ENCODE peak calls at places on chromosomes 16 and 17, in eight cellular contexts. M is T-helper 2 cell; I is NCI-H526; H is cardiac septum; L is dorsolateral prefrontal cortex; O is activated naive CD8-positive, alpha-beta T cell treated with anti-CD3 and anti-CD28 coated beads for 36 hours; G is hypothalamus; J is hippocampal formation. U is an unnamed sample.

GRCh38 chr17:45073414-45074070 is 12.4 kb downstream of the NMT1 start:
- DNase-seq in M (no peak), G (no peak), O (no peak), J (no peak), L (no peak), I (no peak), H (no peak), U (no peak)

GRCh38 chr16:15502041-15502725 is 67.8 kb downstream of the BMERB1 start:
- DNase-seq in G (no peak), I (no peak), M (no peak), O (no peak), J (no peak), L (no peak), H (no peak), U (no peak)

GRCh38 chr16:27748868-27749546 is 199.1 kb downstream of the KATNIP start:
- DNase-seq in M (peak), L (no peak), H (no peak), G (no peak), I (peak), J (peak), O (peak), U (peak)

GRCh38 chr17:43132117-43132516 is 7.0 kb upstream of the BRCA1 start:
- DNase-seq in I (no peak), G (no peak), M (no peak), L (no peak), H (no peak), J (no peak), O (no peak), U (no peak)

GRCh38 chr16:4414187-4414909 is 2.0 kb downstream of the CORO7 start:
- DNase-seq in O (peak), H (no peak), M (peak), G (no peak), I (no peak), L (no peak), J (no peak), U (peak)

GRCh38 chr17:68221786-68222185 is 26.1 kb upstream of the AMZ2 start:
- DNase-seq in M (no peak), O (no peak), I (no peak), J (no peak), H (no peak), G (no peak), L (no peak), U (no peak)

GRCh38 chr17:61251939-61252865 is 147.4 kb upstream of the TBX2 start:
- DNase-seq in G (no peak), J (peak), M (no peak), I (no peak), H (peak), O (no peak), L (peak), U (no peak)

GRCh38 chr17:17493249-17493985 is 2.8 kb downstream of the RASD1 start:
- DNase-seq in I (no peak), G (no peak), M (no peak), H (peak), O (no peak), L (peak), J (no peak), U (no peak)

GRCh38 chr17:39627717-39628516 is 1.2 kb downstream of the PPP1R1B start:
- DNase-seq in M (no peak), O (no peak), H (no peak), G (no peak), J (no peak), I (peak), L (no peak), U (no peak)

GRCh38 chr17:50209133-50209471 is 7.7 kb upstream of the COL1A1 start:
- DNase-seq in I (no peak), L (no peak), J (no peak), G (no peak), O (no peak), M (no peak), H (no peak), U (no peak)

GRCh38 chr17:57484081-57484666 is 227.9 kb downstream of the MSI2 start:
- DNase-seq in J (no peak), G (no peak), I (no peak), O (no peak), M (no peak), H (no peak), L (no peak), U (no peak)

GRCh38 chr16:71547168-71547567 is 20.9 kb downstream of the CHST4 start:
- DNase-seq in G (no peak), L (no peak), O (no peak), I (no peak), J (no peak), M (no peak), H (no peak), U (no peak)

GRCh38 chr17:63716426-63716825 is 16.5 kb upstream of the LIMD2 start:
- DNase-seq in G (no peak), H (no peak), L (no peak), I (no peak), J (no peak), O (no peak), M (no peak), U (no peak)

GRCh38 chr17:9360610-9361571 is 214.7 kb downstream of the STX8 start:
- DNase-seq in L (no peak), I (no peak), M (no peak), O (no peak), J (no peak), G (no peak), H (no peak), U (no peak)

GRCh38 chr17:73545109-73545508 is 99.1 kb downstream of the SDK2 start:
- DNase-seq in M (no peak), I (no peak), H (no peak), G (no peak), L (no peak), O (no peak), J (no peak), U (no peak)

GRCh38 chr16:70267516-70267915 is 15.8 kb upstream of the EXOSC6 start:
- DNase-seq in H (no peak), M (peak), I (peak), J (no peak), G (no peak), L (no peak), O (no peak), U (no peak)

GRCh38 chr17:48023408-48024148 is 14.0 kb downstream of the COPZ2 start:
- DNase-seq in I (peak), M (peak), L (peak), J (peak), H (peak), G (peak), O (peak), U (peak)

GRCh38 chr16:72302352-72302751 is 130.4 kb upstream of the PMFBP1 start:
- DNase-seq in I (no peak), M (no peak), H (no peak), O (no peak), G (no peak), L (no peak), J (no peak), U (no peak)

GRCh38 chr16:89007371-89008249 is 30.6 kb upstream of the CBFA2T3 start:
- DNase-seq in L (no peak), J (no peak), O (no peak), G (no peak), M (no peak), H (no peak), I (no peak), U (no peak)

GRCh38 chr16:57667526-57668258 is 414 bp upstream of the ADGRG3 start:
- DNase-seq in O (no peak), L (no peak), G (no peak), I (no peak), H (peak), J (no peak), M (no peak), U (no peak)

GRCh38 chr17:28901866-28902818 is 737 bp downstream of the DHRS13 start:
- DNase-seq in L (no peak), H (no peak), J (no peak), M (peak), O (peak), G (no peak), I (peak), U (no peak)

GRCh38 chr16:66093217-66093616 is 273.3 kb upstream of the CDH5 start:
- DNase-seq in J (no peak), H (no peak), O (no peak), M (no peak), L (no peak), G (no peak), I (no peak), U (no peak)

GRCh38 chr16:22721497-22722100 is 92.4 kb upstream of the HS3ST2 start:
- DNase-seq in O (no peak), G (no peak), L (no peak), M (no peak), J (no peak), H (no peak), I (no peak), U (no peak)

GRCh38 chr16:84489141-84489540 is 15.3 kb downstream of the MEAK7 start:
- DNase-seq in M (no peak), G (no peak), J (no peak), L (no peak), H (peak), O (no peak), I (no peak), U (peak)

GRCh38 chr16:88454315-88455057 is 1.4 kb downstream of the ZFPM1 start:
- DNase-seq in G (no peak), J (no peak), O (peak), M (peak), I (peak), L (no peak), H (no peak), U (peak)

GRCh38 chr17:77343031-77343866 is 202.5 kb downstream of the SEC14L1 start:
- DNase-seq in I (no peak), J (no peak), G (no peak), L (no peak), H (no peak), O (no peak), M (peak), U (peak)

GRCh38 chr17:19317359-19318095 is 45.0 kb downstream of the B9D1 start:
- DNase-seq in M (no peak), H (peak), G (peak), I (peak), J (peak), O (no peak), L (peak), U (no peak)

GRCh38 chr17:10463402-10463801 is 6.0 kb downstream of the MYH4 start:
- DNase-seq in O (no peak), M (no peak), H (no peak), G (no peak), L (no peak), J (no peak), I (no peak), U (no peak)

GRCh38 chr17:1324201-1324750 is 44.8 kb downstream of the TRARG1 start:
- DNase-seq in H (peak), O (no peak), J (no peak), I (no peak), L (no peak), M (peak), G (no peak), U (no peak)

GRCh38 chr17:81456091-81456490 is 56.5 kb downstream of the ACTG1 start:
- DNase-seq in J (no peak), L (no peak), M (no peak), I (no peak), H (no peak), G (no peak), O (no peak), U (no peak)

GRCh38 chr17:43316522-43317142 is 82.2 kb upstream of the ARL4D start:
- DNase-seq in M (peak), L (no peak), H (no peak), G (no peak), J (no peak), I (no peak), O (peak), U (peak)

GRCh38 chr16:8962393-8963009 is 1.2 kb downstream of the USP7 start:
- DNase-seq in M (peak), J (no peak), I (peak), O (peak), H (no peak), G (no peak), L (no peak), U (peak)

U was measured in activated T-cell treated with anti-CD3 and anti-CD28 coated beads, Interleukin-2, amount 50 U/mL, for 24 hours.